ENCODE peak calls at places on chromosome 6, in four cellular contexts. H is stimulated activated CD4-positive, alpha-beta T cell treated with anti-CD3 and anti-CD28 coated beads, Interleukin-12 subunit alpha, Interleukin-12 subunit beta, amount 100 ng/mL, for 24 hours; F is naive B cell; D is EH. W is an unnamed sample.

GRCh38 chr6:170294813-170295518 is 4.1 kb upstream of the DLL1 start:
- DNase-seq in H (no peak), D (no peak), F (peak), W (no peak)

GRCh38 chr6:22349051-22349450 is 52.2 kb upstream of the PRL start:
- DNase-seq in D (no peak), H (no peak), F (no peak), W (no peak)

GRCh38 chr6:42268016-42268834 is 50.6 kb upstream of the MRPS10 start:
- DNase-seq in F (no peak), H (no peak), D (no peak), W (no peak)

GRCh38 chr6:27139753-27140522 is 107.6 kb upstream of the PRSS16 start:
- DNase-seq in H (no peak), F (no peak), D (peak), W (peak)

GRCh38 chr6:112503210-112503609 is 156.1 kb downstream of the RFPL4B start:
- DNase-seq in H (no peak), D (peak), F (no peak), W (no peak)

GRCh38 chr6:105781248-105781647 is 304.9 kb upstream of the PRDM1 start:
- DNase-seq in D (no peak), F (no peak), H (peak), W (peak)

GRCh38 chr6:159212881-159213280 is 43.7 kb downstream of the FNDC1 start:
- DNase-seq in D (no peak), F (no peak), H (no peak), W (no peak)

GRCh38 chr6:121247386-121247785 is 86.9 kb downstream of the TBC1D32 start:
- DNase-seq in D (peak), H (no peak), F (no peak), W (no peak)

GRCh38 chr6:27267865-27268444 is 20.5 kb downstream of the PRSS16 start:
- DNase-seq in F (no peak), H (no peak), D (no peak), W (no peak)

GRCh38 chr6:50661636-50662035 is 51.7 kb upstream of the TFAP2D start:
- DNase-seq in F (no peak), H (no peak), D (no peak), W (no peak)

GRCh38 chr6:37552267-37552666 is 52.6 kb upstream of the CCDC167 start:
- DNase-seq in H (no peak), F (no peak), D (no peak), W (no peak)

GRCh38 chr6:166394036-166394892 is 11.5 kb upstream of the MPC1 start:
- DNase-seq in D (no peak), H (no peak), F (no peak), W (no peak)

GRCh38 chr6:148945311-148946021 is 198.6 kb downstream of the UST start:
- DNase-seq in F (no peak), D (peak), H (no peak), W (no peak)

GRCh38 chr6:4707011-4707410 is 69.2 kb upstream of the CDYL start:
- DNase-seq in D (peak), F (no peak), H (no peak), W (no peak)